ENCODE peak calls at places on chromosomes 12 and 14, in eight cellular contexts. One of them, this sample, is unnamed.

GRCh38 chr12:17666641-17667324 is 423.2 kb downstream of the RERGL start:
- DNase-seq in fibroblast of the aortic adventitia: no peak
- DNase-seq in WTC11: no peak
- DNase-seq in CD4-positive, alpha-beta T cell: no peak
- DNase-seq in Calu3: no peak
- DNase-seq in AG09309: no peak
- DNase-seq in IMR-90: no peak
- DNase-seq in neural crest cell: no peak
- DNase-seq in this sample: no peak

GRCh38 chr12:89058393-89058792 is 293.9 kb downstream of the DUSP6 start:
- DNase-seq in fibroblast of the aortic adventitia: no peak
- DNase-seq in WTC11: no peak
- DNase-seq in CD4-positive, alpha-beta T cell: no peak
- DNase-seq in Calu3: no peak
- DNase-seq in AG09309: no peak
- DNase-seq in IMR-90: no peak
- DNase-seq in neural crest cell: no peak
- DNase-seq in this sample: no peak

GRCh38 chr14:73662439-73663056 is 17.8 kb downstream of the DNAL1 start:
- DNase-seq in fibroblast of the aortic adventitia: peak
- DNase-seq in WTC11: peak
- DNase-seq in CD4-positive, alpha-beta T cell: no peak
- DNase-seq in Calu3: peak
- DNase-seq in AG09309: peak
- DNase-seq in IMR-90: peak
- DNase-seq in neural crest cell: no peak
- DNase-seq in this sample: no peak

GRCh38 chr12:1914116-1914911 is 4.1 kb downstream of the CACNA2D4 start:
- DNase-seq in fibroblast of the aortic adventitia: no peak
- DNase-seq in WTC11: no peak
- DNase-seq in CD4-positive, alpha-beta T cell: no peak
- DNase-seq in Calu3: no peak
- DNase-seq in AG09309: no peak
- DNase-seq in IMR-90: no peak
- DNase-seq in neural crest cell: peak
- DNase-seq in this sample: peak

GRCh38 chr14:50087350-50088116 is 28.8 kb downstream of the VCPKMT start:
- DNase-seq in fibroblast of the aortic adventitia: no peak
- DNase-seq in WTC11: no peak
- DNase-seq in CD4-positive, alpha-beta T cell: no peak
- DNase-seq in Calu3: no peak
- DNase-seq in AG09309: no peak
- DNase-seq in IMR-90: no peak
- DNase-seq in neural crest cell: no peak
- DNase-seq in this sample: no peak

GRCh38 chr14:101590616-101591015 is 29.3 kb downstream of the DIO3 start:
- DNase-seq in fibroblast of the aortic adventitia: no peak
- DNase-seq in WTC11: no peak
- DNase-seq in CD4-positive, alpha-beta T cell: no peak
- DNase-seq in Calu3: no peak
- DNase-seq in AG09309: no peak
- DNase-seq in IMR-90: no peak
- DNase-seq in neural crest cell: no peak
- DNase-seq in this sample: no peak

GRCh38 chr14:59905193-59905592 is 14.8 kb upstream of the LRRC9 start:
- DNase-seq in fibroblast of the aortic adventitia: peak
- DNase-seq in WTC11: no peak
- DNase-seq in CD4-positive, alpha-beta T cell: no peak
- DNase-seq in Calu3: no peak
- DNase-seq in AG09309: no peak
- DNase-seq in IMR-90: peak
- DNase-seq in neural crest cell: no peak
- DNase-seq in this sample: no peak

GRCh38 chr14:33435911-33436310 is 497.2 kb downstream of the NPAS3 start:
- DNase-seq in fibroblast of the aortic adventitia: peak
- DNase-seq in WTC11: no peak
- DNase-seq in CD4-positive, alpha-beta T cell: no peak
- DNase-seq in Calu3: no peak
- DNase-seq in AG09309: peak
- DNase-seq in IMR-90: peak
- DNase-seq in neural crest cell: no peak
- DNase-seq in this sample: no peak

GRCh38 chr14:28767851-28768548 is 1.4 kb downstream of the FOXG1 start:
- DNase-seq in fibroblast of the aortic adventitia: no peak
- DNase-seq in WTC11: peak
- DNase-seq in CD4-positive, alpha-beta T cell: no peak
- DNase-seq in Calu3: no peak
- DNase-seq in AG09309: no peak
- DNase-seq in IMR-90: no peak
- DNase-seq in neural crest cell: no peak
- DNase-seq in this sample: no peak

GRCh38 chr12:28563286-28563685 is 373.0 kb downstream of the CCDC91 start:
- DNase-seq in fibroblast of the aortic adventitia: peak
- DNase-seq in WTC11: no peak
- DNase-seq in CD4-positive, alpha-beta T cell: no peak
- DNase-seq in Calu3: no peak
- DNase-seq in AG09309: no peak
- DNase-seq in IMR-90: no peak
- DNase-seq in neural crest cell: no peak
- DNase-seq in this sample: no peak

GRCh38 chr12:121579981-121580868 is 598 bp downstream of the KDM2B start:
- DNase-seq in fibroblast of the aortic adventitia: peak
- DNase-seq in WTC11: peak
- DNase-seq in CD4-positive, alpha-beta T cell: peak
- DNase-seq in Calu3: peak
- DNase-seq in AG09309: no peak
- DNase-seq in IMR-90: peak
- DNase-seq in neural crest cell: peak
- DNase-seq in this sample: peak

GRCh38 chr14:55354500-55354899 is 57.1 kb downstream of the ATG14 start:
- DNase-seq in fibroblast of the aortic adventitia: peak
- DNase-seq in WTC11: peak
- DNase-seq in CD4-positive, alpha-beta T cell: peak
- DNase-seq in Calu3: peak
- DNase-seq in AG09309: no peak
- DNase-seq in IMR-90: peak
- DNase-seq in neural crest cell: peak
- DNase-seq in this sample: peak

GRCh38 chr12:98188649-98189048 is 326.7 kb upstream of the TMPO start:
- DNase-seq in fibroblast of the aortic adventitia: no peak
- DNase-seq in WTC11: no peak
- DNase-seq in CD4-positive, alpha-beta T cell: no peak
- DNase-seq in Calu3: no peak
- DNase-seq in AG09309: no peak
- DNase-seq in IMR-90: no peak
- DNase-seq in neural crest cell: no peak
- DNase-seq in this sample: no peak

GRCh38 chr12:71475280-71475679 is 35.7 kb downstream of the LGR5 start:
- DNase-seq in fibroblast of the aortic adventitia: peak
- DNase-seq in WTC11: no peak
- DNase-seq in CD4-positive, alpha-beta T cell: no peak
- DNase-seq in Calu3: no peak
- DNase-seq in AG09309: no peak
- DNase-seq in IMR-90: no peak
- DNase-seq in neural crest cell: no peak
- DNase-seq in this sample: no peak

GRCh38 chr12:75635606-75636444 is 124.4 kb upstream of the KRR1 start:
- DNase-seq in fibroblast of the aortic adventitia: peak
- DNase-seq in WTC11: no peak
- DNase-seq in CD4-positive, alpha-beta T cell: no peak
- DNase-seq in Calu3: peak
- DNase-seq in AG09309: peak
- DNase-seq in IMR-90: peak
- DNase-seq in neural crest cell: no peak
- DNase-seq in this sample: peak

GRCh38 chr12:109741286-109741969 is 27.8 kb downstream of the FAM222A start:
- DNase-seq in fibroblast of the aortic adventitia: no peak
- DNase-seq in WTC11: peak
- DNase-seq in CD4-positive, alpha-beta T cell: no peak
- DNase-seq in Calu3: no peak
- DNase-seq in AG09309: no peak
- DNase-seq in IMR-90: no peak
- DNase-seq in neural crest cell: no peak
- DNase-seq in this sample: no peak

GRCh38 chr12:56158926-56159461 is 835 bp downstream of the MYL6 start:
- DNase-seq in fibroblast of the aortic adventitia: peak
- DNase-seq in WTC11: peak
- DNase-seq in CD4-positive, alpha-beta T cell: no peak
- DNase-seq in Calu3: peak
- DNase-seq in AG09309: peak
- DNase-seq in IMR-90: peak
- DNase-seq in neural crest cell: peak
- DNase-seq in this sample: no peak
- TF ChIP-seq CTCF in fibroblast of the aortic adventitia: no peak
- TF ChIP-seq CTCF in WTC11: no peak
- TF ChIP-seq CTCF in CD4-positive, alpha-beta T cell: no peak
- TF ChIP-seq CTCF in Calu3: no peak
- TF ChIP-seq CTCF in AG09309: no peak
- TF ChIP-seq CTCF in IMR-90: no peak
- TF ChIP-seq CTCF in neural crest cell: no peak
- TF ChIP-seq CTCF in this sample: no peak

DNA sequence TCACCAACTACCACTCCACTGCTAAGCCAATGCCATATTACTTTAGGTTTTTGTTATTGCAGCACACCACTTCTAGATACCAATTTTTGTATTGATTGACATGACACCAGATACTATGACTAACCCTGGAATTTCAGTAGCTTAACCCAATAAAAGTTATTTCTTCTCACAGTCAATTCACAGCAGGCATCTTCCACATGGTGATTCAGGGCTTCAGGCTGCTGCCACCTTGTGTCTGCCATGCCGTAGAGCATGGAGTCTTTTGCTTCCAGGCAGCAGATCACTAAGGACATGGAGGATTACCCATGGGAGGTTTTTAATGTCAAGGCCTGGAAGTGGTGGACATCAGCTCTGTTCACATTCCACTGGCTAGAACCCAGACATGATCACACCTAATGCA is 56.4 kb upstream of the LTA4H start:
- DNase-seq in fibroblast of the aortic adventitia: no peak
- DNase-seq in WTC11: peak
- DNase-seq in CD4-positive, alpha-beta T cell: no peak
- DNase-seq in Calu3: no peak
- DNase-seq in AG09309: no peak
- DNase-seq in IMR-90: no peak
- DNase-seq in neural crest cell: no peak
- DNase-seq in this sample: no peak
- TF ChIP-seq CTCF in fibroblast of the aortic adventitia: no peak
- TF ChIP-seq CTCF in WTC11: no peak
- TF ChIP-seq CTCF in CD4-positive, alpha-beta T cell: no peak
- TF ChIP-seq CTCF in Calu3: no peak
- TF ChIP-seq CTCF in AG09309: peak
- TF ChIP-seq CTCF in IMR-90: no peak
- TF ChIP-seq CTCF in neural crest cell: no peak
- TF ChIP-seq CTCF in this sample: no peak

GRCh38 chr14:21852775-21853174 is 179.2 kb upstream of the OR4E1 start:
- DNase-seq in fibroblast of the aortic adventitia: no peak
- DNase-seq in WTC11: no peak
- DNase-seq in CD4-positive, alpha-beta T cell: no peak
- DNase-seq in Calu3: no peak
- DNase-seq in AG09309: no peak
- DNase-seq in IMR-90: no peak
- DNase-seq in neural crest cell: no peak
- DNase-seq in this sample: no peak

GRCh38 chr14:21846227-21846885 is 172.7 kb upstream of the OR4E1 start:
- DNase-seq in fibroblast of the aortic adventitia: no peak
- DNase-seq in WTC11: peak
- DNase-seq in CD4-positive, alpha-beta T cell: peak
- DNase-seq in Calu3: peak
- DNase-seq in AG09309: no peak
- DNase-seq in IMR-90: peak
- DNase-seq in neural crest cell: peak
- DNase-seq in this sample: peak

DNA sequence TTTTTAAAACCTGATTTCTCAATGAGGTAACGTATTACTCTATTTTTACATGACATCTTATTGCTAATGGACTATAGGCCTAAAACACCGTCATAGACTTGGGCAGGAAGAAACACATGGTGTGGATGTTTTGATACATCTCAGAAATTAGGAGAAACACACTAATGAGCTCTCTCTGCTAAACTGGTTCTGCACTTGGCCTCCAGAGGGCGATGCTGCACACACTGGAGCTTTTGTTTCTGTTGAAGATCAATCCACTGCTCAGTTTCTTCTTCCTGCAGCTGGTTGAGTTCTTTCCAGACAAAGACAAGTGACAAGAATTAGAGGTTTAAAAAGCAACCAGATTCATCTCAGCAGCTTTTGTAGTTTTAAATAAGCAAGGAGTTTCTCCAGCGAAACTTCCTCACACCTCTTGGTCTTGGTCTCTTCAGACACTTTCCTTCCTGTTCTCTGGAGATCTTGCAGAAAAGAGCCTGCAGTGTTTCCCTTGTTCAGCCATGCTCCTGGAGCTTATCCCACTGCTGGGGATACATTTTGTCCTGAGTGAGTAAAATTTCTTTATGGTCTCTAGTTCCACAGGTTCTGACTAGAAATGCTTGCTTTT is 178.5 kb upstream of the OR4E1 start:
- DNase-seq in fibroblast of the aortic adventitia: peak
- DNase-seq in WTC11: peak
- DNase-seq in CD4-positive, alpha-beta T cell: peak
- DNase-seq in Calu3: peak
- DNase-seq in AG09309: no peak
- DNase-seq in IMR-90: peak
- DNase-seq in neural crest cell: peak
- DNase-seq in this sample: peak
- TF ChIP-seq CTCF in fibroblast of the aortic adventitia: peak
- TF ChIP-seq CTCF in WTC11: peak
- TF ChIP-seq CTCF in CD4-positive, alpha-beta T cell: peak
- TF ChIP-seq CTCF in Calu3: peak
- TF ChIP-seq CTCF in AG09309: no peak
- TF ChIP-seq CTCF in IMR-90: peak
- TF ChIP-seq CTCF in neural crest cell: peak
- TF ChIP-seq CTCF in this sample: peak

GRCh38 chr12:47905313-47905730 is 528 bp upstream of the VDR start:
- DNase-seq in fibroblast of the aortic adventitia: no peak
- DNase-seq in WTC11: peak
- DNase-seq in CD4-positive, alpha-beta T cell: no peak
- DNase-seq in Calu3: peak
- DNase-seq in AG09309: no peak
- DNase-seq in IMR-90: no peak
- DNase-seq in neural crest cell: no peak
- DNase-seq in this sample: no peak

GRCh38 chr12:47902131-47902639 is 2.6 kb downstream of the VDR start:
- DNase-seq in fibroblast of the aortic adventitia: no peak
- DNase-seq in WTC11: no peak
- DNase-seq in CD4-positive, alpha-beta T cell: no peak
- DNase-seq in Calu3: no peak
- DNase-seq in AG09309: no peak
- DNase-seq in IMR-90: no peak
- DNase-seq in neural crest cell: no peak
- DNase-seq in this sample: no peak

GRCh38 chr12:47903151-47903611 is 1.6 kb downstream of the VDR start:
- DNase-seq in fibroblast of the aortic adventitia: peak
- DNase-seq in WTC11: no peak
- DNase-seq in CD4-positive, alpha-beta T cell: no peak
- DNase-seq in Calu3: no peak
- DNase-seq in AG09309: peak
- DNase-seq in IMR-90: peak
- DNase-seq in neural crest cell: no peak
- DNase-seq in this sample: peak

GRCh38 chr12:47903927-47904646 is 707 bp downstream of the VDR start:
- DNase-seq in fibroblast of the aortic adventitia: peak
- DNase-seq in WTC11: no peak
- DNase-seq in CD4-positive, alpha-beta T cell: peak
- DNase-seq in Calu3: peak
- DNase-seq in AG09309: peak
- DNase-seq in IMR-90: peak
- DNase-seq in neural crest cell: no peak
- DNase-seq in this sample: no peak

GRCh38 chr12:47904647-47905312 is at the start of gene VDR:
- DNase-seq in fibroblast of the aortic adventitia: peak
- DNase-seq in WTC11: peak
- DNase-seq in CD4-positive, alpha-beta T cell: peak
- DNase-seq in Calu3: peak
- DNase-seq in AG09309: no peak
- DNase-seq in IMR-90: peak
- DNase-seq in neural crest cell: peak
- DNase-seq in this sample: peak
- TF ChIP-seq CTCF in fibroblast of the aortic adventitia: peak
- TF ChIP-seq CTCF in WTC11: no peak
- TF ChIP-seq CTCF in CD4-positive, alpha-beta T cell: peak
- TF ChIP-seq CTCF in Calu3: no peak
- TF ChIP-seq CTCF in AG09309: peak
- TF ChIP-seq CTCF in IMR-90: peak
- TF ChIP-seq CTCF in neural crest cell: no peak
- TF ChIP-seq CTCF in this sample: peak

This sample was measured in GM13977.